ENCODE peak calls at places on chromosomes 1 and 21, in four cellular contexts. E is adrenal gland, Y is body of pancreas, M is H1. F is an unnamed sample. For H3K4me1, the result is how much of the 10 kb centered on the place peaks cover.

GRCh38 chr1:242129103-242129502 is 130.2 kb upstream of the MAP1LC3C start:
- DNase-seq in Y (no peak), E (peak), M (no peak), F (no peak)

GRCh38 chr1:68359045-68359444 is 90.7 kb downstream of the RPE65 start:
- DNase-seq in Y (no peak), M (no peak), E (no peak), F (no peak)

GRCh38 chr1:23553896-23554480 is 5.3 kb downstream of the ID3 start:
- DNase-seq in Y (no peak), E (no peak), M (no peak), F (no peak)

GRCh38 chr1:186813420-186813819 is 15.3 kb upstream of the PLA2G4A start:
- DNase-seq in E (no peak), M (no peak), Y (no peak), F (no peak)

GRCh38 chr1:15063783-15064182 is 89.8 kb upstream of the TMEM51 start:
- DNase-seq in M (no peak), Y (no peak), E (no peak), F (no peak)

GRCh38 chr1:79714664-79715063 is 708.1 kb upstream of the ADGRL4 start:
- DNase-seq in M (no peak), E (no peak), Y (no peak), F (no peak)

GRCh38 chr1:71343686-71344416 is 263.0 kb upstream of the ZRANB2 start:
- DNase-seq in M (no peak), Y (no peak), E (no peak), F (no peak)

GRCh38 chr1:53047737-53048344 is 14.2 kb upstream of the PODN start:
- DNase-seq in Y (no peak), E (no peak), M (no peak), F (no peak)

GRCh38 chr21:27535188-27535587 is 568.3 kb upstream of the ADAMTS5 start:
- DNase-seq in E (no peak), M (no peak), Y (no peak), F (no peak)

GRCh38 chr21:43985690-43986251 is 26.3 kb upstream of the TRAPPC10 start:
- DNase-seq in Y (no peak), E (no peak), M (no peak), F (no peak)

GRCh38 chr1:186781731-186782130 is 47.0 kb upstream of the PLA2G4A start:
- DNase-seq in Y (no peak), M (no peak), E (no peak), F (no peak)

GRCh38 chr1:40870135-40870728 is 8.1 kb upstream of the CITED4 start:
- DNase-seq in M (no peak), E (no peak), Y (no peak), F (no peak)

GRCh38 chr1:243471754-243472725 is 216.2 kb downstream of the SDCCAG8 start:
- DNase-seq in Y (peak), M (no peak), E (no peak), F (no peak)

GRCh38 chr1:39195166-39196111 is 9.1 kb upstream of the MACF1 start:
- DNase-seq in E (no peak), Y (no peak), M (no peak), F (no peak)

GRCh38 chr1:11339346-11340247 is 66.6 kb downstream of the UBIAD1 start:
- DNase-seq in E (no peak), Y (peak), M (no peak), F (peak)

GRCh38 chr1:200262326-200262965 is 147.4 kb downstream of the ZNF281 start:
- DNase-seq in Y (no peak), E (no peak), M (no peak), F (no peak)

GRCh38 chr21:43864806-43865470 is at the start of gene AGPAT3:
- DNase-seq in M (no peak), Y (no peak), E (no peak), F (no peak)

GRCh38 chr1:17233675-17234074 is 15.2 kb upstream of the PADI3 start:
- DNase-seq in E (peak), Y (peak), M (no peak), F (peak)

GRCh38 chr1:209652873-209653401 is 712 bp upstream of the LAMB3 start:
- DNase-seq in Y (peak), E (peak), M (no peak), F (no peak)

GRCh38 chr1:152986578-152986977 is 2.7 kb downstream of the SPRR1A start:
- DNase-seq in E (no peak), M (no peak), Y (no peak), F (no peak)

GRCh38 chr1:197519741-197520334 is 251.8 kb downstream of the CRB1 start:
- DNase-seq in E (no peak), M (no peak), Y (no peak), F (no peak)

GRCh38 chr1:218480691-218481099 is 135.6 kb downstream of the TGFB2 start:
- DNase-seq in Y (no peak), M (no peak), E (no peak), F (no peak)

GRCh38 chr1:39687243-39687642 is 4.0 kb downstream of the HPCAL4 start:
- DNase-seq in E (no peak), Y (no peak), M (no peak), F (no peak)

GRCh38 chr21:38351961-38352521 is 95.2 kb downstream of the KCNJ15 start:
- DNase-seq in M (peak), Y (no peak), E (no peak), F (no peak)

GRCh38 chr1:202935863-202936262 is 8.8 kb upstream of the KLHL12 start:
- DNase-seq in Y (no peak), M (no peak), E (no peak), F (no peak)

GRCh38 chr1:175922254-175922881 is 179.0 kb upstream of the TNR start:
- DNase-seq in M (peak), E (no peak), Y (no peak), F (no peak)

GRCh38 chr1:202076050-202076511 is 46.6 kb upstream of the GPR37L1 start:
- DNase-seq in M (no peak), E (no peak), Y (no peak), F (no peak)

GRCh38 chr1:229874609-229875008 is 192.4 kb upstream of the GALNT2 start:
- DNase-seq in E (peak), Y (peak), M (no peak), F (no peak)

GRCh38 chr1:41891403-41891896 is 27.3 kb downstream of the HIVEP3 start:
- DNase-seq in M (no peak), Y (peak), E (no peak), F (no peak)

GRCh38 chr1:201419737-201420607 is 1.6 kb downstream of the TNNI1 start:
- DNase-seq in M (no peak), Y (no peak), E (no peak), F (no peak)

GRCh38 chr1:226370144-226370923 is 37.6 kb downstream of the PARP1 start:
- DNase-seq in Y (no peak), M (no peak), E (no peak), F (no peak)

GRCh38 chr21:26170471-26171309 is at the start of gene APP:
- DNase-seq in Y (peak), M (no peak), E (peak), F (peak)

GRCh38 chr1:42888013-42888633 is 41.7 kb downstream of the ZNF691 start:
- DNase-seq in M (no peak), Y (no peak), E (no peak), F (no peak)

GRCh38 chr1:10860682-10861081 is 64.2 kb upstream of the CASZ1 start:
- DNase-seq in M (no peak), Y (no peak), E (no peak), F (peak)

GRCh38 chr1:203177471-203178039 is 1.9 kb upstream of the MYBPH start:
- DNase-seq in Y (no peak), E (peak), M (no peak), F (peak)

GRCh38 chr1:64062529-64062928 is 140.9 kb upstream of the UBE2U start:
- DNase-seq in Y (no peak), E (no peak), M (no peak), F (no peak)

GRCh38 chr1:161047436-161048420 is 2.0 kb upstream of the USF1 start:
- DNase-seq in Y (no peak), E (no peak), M (no peak), F (no peak)

GRCh38 chr1:181141431-181141910 is 53.0 kb downstream of the IER5 start:
- DNase-seq in M (no peak), E (no peak), Y (peak), F (no peak)

GRCh38 chr1:196308171-196308570 is 300.1 kb downstream of the KCNT2 start:
- DNase-seq in E (no peak), M (no peak), Y (no peak), F (no peak)

GRCh38 chr1:95183952-95184351 is 50.1 kb upstream of the RWDD3 start:
- DNase-seq in Y (no peak), E (no peak), M (no peak), F (no peak)

GRCh38 chr1:95176859-95177258 is 57.2 kb upstream of the RWDD3 start:
- DNase-seq in E (no peak), Y (no peak), M (no peak), F (no peak)

DNA sequence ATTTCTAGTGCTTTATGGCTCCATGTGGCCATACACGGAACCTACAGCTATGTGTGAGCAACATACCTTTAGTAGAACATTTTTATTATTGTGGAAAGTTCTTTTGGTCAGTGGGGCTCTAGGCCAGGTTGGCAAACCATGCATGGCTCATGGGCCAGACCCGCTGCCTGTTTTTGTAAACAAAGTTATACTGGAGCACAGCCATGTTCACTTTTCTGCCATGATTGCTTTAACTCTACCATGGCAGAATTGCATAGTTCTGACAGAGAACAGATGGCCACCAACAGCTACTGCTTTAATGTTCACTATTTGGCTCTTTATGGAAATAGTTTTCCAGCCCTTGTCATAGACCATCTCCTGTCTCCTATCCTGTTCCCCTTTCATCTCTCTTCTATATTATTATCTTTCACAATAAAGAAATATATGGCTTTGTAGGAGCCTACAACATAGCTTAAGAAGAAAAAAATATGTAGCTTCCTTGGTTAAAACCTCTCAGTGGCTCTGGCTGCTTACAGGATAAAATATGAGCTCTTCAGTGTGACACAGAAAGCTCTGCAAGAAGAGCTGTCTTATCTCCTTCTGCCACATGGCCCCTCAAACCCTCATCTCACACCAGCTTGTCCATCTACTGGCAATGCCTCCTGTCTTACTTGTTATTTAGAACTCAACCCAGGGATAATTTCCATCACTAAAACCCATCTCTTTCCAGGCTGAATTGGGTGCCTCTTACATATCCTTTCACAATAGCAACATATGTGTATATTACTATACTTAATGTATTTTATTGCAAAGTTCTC is 54.6 kb upstream of the RWDD3 start:
- DNase-seq in Y (no peak), E (no peak), M (no peak), F (no peak)
- H3K27ac ChIP-seq in Y (no peak), E (no peak), M (no peak), F (no peak)

GRCh38 chr1:27366113-27366410 is 699 bp downstream of the MAP3K6 start:
- DNase-seq in M (no peak), Y (peak), E (peak), F (peak)
- TF ChIP-seq POLR2A in M (no peak), Y (no peak), E (peak), F (no peak)

DNA sequence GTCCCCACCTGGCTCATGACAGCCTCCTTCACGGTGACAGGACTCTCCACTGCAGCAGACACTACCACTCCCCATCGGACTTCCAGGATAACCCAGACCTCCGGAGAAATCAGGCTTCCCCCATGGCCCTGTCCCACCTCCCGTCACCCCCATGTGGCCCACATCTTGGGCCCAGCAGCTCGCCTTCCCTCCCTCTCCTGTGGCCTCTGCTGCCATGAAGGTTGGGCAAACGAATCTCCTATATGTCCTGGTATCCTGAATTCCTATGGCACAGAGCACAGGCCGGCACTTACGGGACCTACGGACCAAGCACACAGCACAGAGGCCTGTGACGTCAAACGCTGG is 82.0 kb downstream of the NPHP4 start:
- DNase-seq in E (no peak), Y (no peak), M (no peak), F (no peak)
- H3K4me1 ChIP-seq in E (under half), Y (under half), M (under half), F (under half)

GRCh38 chr1:155017946-155018316 is 15.3 kb downstream of the ZBTB7B start:
- DNase-seq in Y (no peak), M (no peak), E (peak), F (no peak)

GRCh38 chr1:155015527-155016230 is 13.1 kb downstream of the ZBTB7B start:
- DNase-seq in Y (no peak), E (peak), M (no peak), F (no peak)

GRCh38 chr1:155018617-155019348 is 14.8 kb downstream of the DCST2 start:
- DNase-seq in E (peak), Y (no peak), M (no peak), F (no peak)

GRCh38 chr1:155016231-155016831 is 13.7 kb downstream of the ZBTB7B start:
- DNase-seq in Y (no peak), M (no peak), E (peak), F (peak)

GRCh38 chr1:155017021-155017945 is 14.7 kb downstream of the ZBTB7B start:
- DNase-seq in Y (peak), M (peak), E (peak), F (peak)
- H3K27ac ChIP-seq in Y (peak), M (peak), E (peak), F (peak)

GRCh38 chr1:235105051-235106043 is 23.3 kb downstream of the TOMM20 start:
- DNase-seq in M (no peak), E (no peak), Y (no peak), F (no peak)

GRCh38 chr1:235106457-235106856 is 22.2 kb downstream of the TOMM20 start:
- DNase-seq in E (no peak), Y (no peak), M (no peak), F (no peak)

GRCh38 chr1:235107368-235108184 is 21.1 kb downstream of the TOMM20 start:
- DNase-seq in Y (no peak), M (no peak), E (no peak), F (no peak)

GRCh38 chr1:235108876-235109275 is 19.8 kb downstream of the TOMM20 start:
- DNase-seq in M (no peak), Y (no peak), E (no peak), F (no peak)

DNA sequence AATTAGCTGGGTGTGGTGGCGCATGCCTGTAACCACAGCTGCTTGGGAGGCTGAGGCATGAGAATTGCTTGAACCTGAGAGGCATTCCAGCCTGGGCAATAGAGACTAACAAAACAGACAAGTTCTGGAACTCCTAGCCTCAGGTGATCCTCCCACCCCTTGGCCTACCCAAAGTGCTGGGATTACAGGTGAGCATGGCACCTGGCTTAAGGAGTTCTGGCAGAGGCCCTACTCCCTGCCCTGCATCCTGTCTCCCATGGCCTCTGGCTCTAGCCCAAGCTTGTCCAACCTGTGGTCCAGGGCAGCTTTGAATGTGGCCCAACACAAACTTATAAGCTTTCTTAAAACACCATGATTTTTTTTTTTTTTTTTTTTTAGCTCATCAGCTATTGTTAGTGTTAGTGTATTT is 20.4 kb downstream of the TOMM20 start:
- DNase-seq in E (no peak), M (no peak), Y (no peak), F (no peak)
- TF ChIP-seq POLR2A in E (no peak), M (peak), Y (no peak), F (no peak)

DNA sequence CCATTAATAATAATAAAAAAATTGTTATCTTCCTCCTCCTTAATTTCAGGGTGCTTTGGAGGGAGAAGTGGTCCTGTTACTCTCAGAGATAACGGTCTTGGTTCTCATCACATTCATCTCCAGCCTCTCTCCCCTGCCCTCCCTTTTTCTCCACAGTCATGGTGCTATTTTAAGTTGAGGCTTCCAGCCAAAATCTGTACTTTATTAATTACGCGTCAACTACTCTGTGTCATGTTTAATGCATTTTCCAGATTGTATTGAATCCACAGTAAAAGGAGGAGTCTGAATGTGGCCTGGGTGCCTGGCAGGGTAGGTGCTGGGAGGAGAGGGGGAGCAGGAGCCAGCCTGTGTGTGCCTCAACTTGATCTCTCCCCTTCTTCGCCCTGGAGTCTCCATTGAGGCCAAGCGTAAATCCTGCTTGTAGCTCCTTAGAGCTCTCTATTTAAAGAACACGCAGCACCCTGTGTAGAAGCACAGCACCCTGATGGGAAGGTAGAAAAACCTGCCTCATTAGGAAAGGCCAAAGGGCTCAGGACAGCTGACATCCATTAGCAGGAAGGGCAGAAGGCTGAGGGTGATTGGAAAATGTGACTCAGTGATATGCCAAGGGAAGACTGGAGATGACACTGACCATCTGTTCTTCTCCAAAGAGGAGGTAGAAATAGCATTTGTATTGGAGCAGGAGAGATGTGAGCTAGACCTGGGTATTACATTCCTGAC is 82.4 kb downstream of the PLXNA2 start:
- DNase-seq in E (no peak), M (no peak), Y (no peak), F (no peak)
- H3K4me1 ChIP-seq in E (under half), M (under half), Y (under half), F (half or more)

GRCh38 chr21:41249476-41249875 is 67.1 kb upstream of the FAM3B start:
- DNase-seq in Y (no peak), M (no peak), E (no peak), F (no peak)

GRCh38 chr21:41247976-41248545 is 68.5 kb upstream of the FAM3B start:
- DNase-seq in E (no peak), Y (no peak), M (no peak), F (no peak)

GRCh38 chr21:41246808-41247207 is 69.8 kb upstream of the FAM3B start:
- DNase-seq in E (no peak), M (no peak), Y (no peak), F (no peak)

GRCh38 chr21:41245509-41246135 is 71.0 kb upstream of the FAM3B start:
- DNase-seq in E (no peak), M (no peak), Y (no peak), F (no peak)

GRCh38 chr21:41247561-41247968 is 69.0 kb upstream of the FAM3B start:
- DNase-seq in M (no peak), E (peak), Y (peak), F (no peak)
- H3K27ac ChIP-seq in M (no peak), E (peak), Y (peak), F (no peak)

GRCh38 chr1:91885716-91886506 is at the start of gene TGFBR3:
- DNase-seq in E (peak), Y (peak), M (no peak), F (peak)
- TF ChIP-seq POLR2A in E (peak), Y (peak), M (no peak), F (peak)

DNA sequence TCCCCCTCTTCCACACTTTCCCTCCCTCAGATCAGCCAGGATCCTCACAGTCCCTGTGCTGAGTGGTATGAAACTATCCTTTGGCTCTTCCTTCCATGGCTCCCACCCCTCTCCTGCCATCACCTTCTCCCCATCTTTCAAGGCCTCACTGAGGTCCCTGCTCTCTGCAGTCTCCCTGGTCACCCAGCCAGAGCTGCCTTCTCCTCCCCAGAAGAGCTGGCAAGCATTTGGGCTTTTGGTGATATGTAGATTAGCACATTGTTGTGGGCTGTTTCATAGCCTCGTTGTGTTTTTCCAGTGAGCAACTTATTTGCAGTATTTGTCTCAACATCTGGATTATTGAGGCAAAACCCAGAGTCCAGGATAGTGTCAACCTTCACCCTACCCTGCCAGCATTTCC is 2.2 kb downstream of the CSF1 start:
- DNase-seq in Y (no peak), E (no peak), M (no peak), F (no peak)
- H3K4me1 ChIP-seq in Y (under half), E (under half), M (under half), F (under half)